ENCODE peak calls at places on chromosomes 4 and X, in five cellular contexts. X is T-helper 2 cell, S is heart right ventricle, U is kidney tubule cell, R is NCI-H460. A is an unnamed sample.

GRCh38 chr4:130563185-130563890 is 1467.4 kb downstream of the C4orf33 start:
- DNase-seq in R (peak; percentile 63), X (no peak), S (peak; percentile 20), U (peak; percentile 64), A (peak; percentile 72)

GRCh38 chr4:88062843-88063242 is 55.4 kb downstream of the PKD2 start:
- DNase-seq in U (no peak), S (no peak), R (no peak), X (no peak), A (no peak)

GRCh38 chr4:89172865-89173264 is 61.5 kb downstream of the TIGD2 start:
- DNase-seq in R (no peak), S (no peak), U (no peak), X (no peak), A (no peak)

GRCh38 chrX:45778621-45779020 is 577.9 kb upstream of the DIPK2B start:
- DNase-seq in X (no peak), S (no peak), R (no peak), U (no peak), A (no peak)

GRCh38 chr4:94457692-94458106 is 6.0 kb downstream of the PDLIM5 start:
- DNase-seq in R (no peak), U (peak; percentile 58), S (peak; percentile 63), X (no peak), A (no peak)

GRCh38 chr4:138241281-138242075 is 671 bp downstream of the SLC7A11 start:
- DNase-seq in U (peak; percentile 1), S (no peak), R (no peak), X (no peak), A (peak; percentile 47)

GRCh38 chr4:5918331-5919030 is 25.6 kb upstream of the CRMP1 start:
- DNase-seq in X (no peak), S (peak; percentile 26), R (no peak), U (no peak), A (peak; percentile 56)

GRCh38 chrX:153306527-153307115 is 14.9 kb downstream of the PNMA6F start:
- DNase-seq in X (no peak), S (no peak), U (no peak), R (no peak), A (no peak)

GRCh38 chrX:75155454-75155829 is 641 bp downstream of the ABCB7 start:
- DNase-seq in X (no peak), R (no peak), S (no peak), U (no peak), A (no peak)

GRCh38 chr4:188463909-188464308 is 324.7 kb downstream of the TRIML1 start:
- DNase-seq in S (no peak), R (no peak), U (no peak), X (no peak), A (no peak)

GRCh38 chrX:103488332-103488731 is 31.0 kb downstream of the RAB40A start:
- DNase-seq in U (peak; percentile 22), R (no peak), S (no peak), X (no peak), A (peak; percentile 1)

GRCh38 chr4:41177016-41177415 is 37.3 kb downstream of the APBB2 start:
- DNase-seq in R (no peak), X (no peak), U (peak; percentile 69), S (no peak), A (peak; percentile 12)

GRCh38 chr4:132240094-132240493 is 909.0 kb upstream of the PCDH10 start:
- DNase-seq in S (no peak), R (no peak), U (no peak), X (no peak), A (no peak)

GRCh38 chr4:168743131-168743530 is 246.3 kb downstream of the PALLD start:
- DNase-seq in S (no peak), R (no peak), X (no peak), U (no peak), A (no peak)

GRCh38 chrX:100606753-100607152 is 22.0 kb downstream of the TNMD start:
- DNase-seq in R (no peak), U (no peak), X (no peak), S (no peak), A (no peak)

GRCh38 chr4:56099378-56099786 is 150.6 kb downstream of the CEP135 start:
- DNase-seq in S (no peak), U (peak; percentile 34), X (no peak), R (no peak), A (no peak)

GRCh38 chrX:53481816-53482485 is 47.8 kb upstream of the HSD17B10 start:
- DNase-seq in R (peak; percentile 63), X (peak; percentile 11), S (peak; percentile 12), U (peak; percentile 67), A (peak; percentile 64)

GRCh38 chr4:8285976-8286718 is 16.6 kb downstream of the HTRA3 start:
- DNase-seq in X (no peak), U (no peak), R (no peak), S (peak; percentile 74), A (no peak)

GRCh38 chr4:93710847-93711430 is 117.6 kb upstream of the ATOH1 start:
- DNase-seq in X (no peak), U (no peak), R (no peak), S (no peak), A (no peak)

GRCh38 chrX:108664701-108665100 is 71.7 kb downstream of the IRS4 start:
- DNase-seq in X (no peak), U (no peak), R (no peak), S (no peak), A (no peak)

GRCh38 chr4:72564184-72564583 is 4.8 kb downstream of the ADAMTS3 start:
- DNase-seq in S (no peak), U (peak; percentile 84), X (no peak), R (no peak), A (no peak)